ENCODE peak calls at places on chromosomes 11 and 22, in eight cellular contexts. F is Peyer's patch, X is psoas muscle, I is iPS DF 6.9, K is pancreas, H is GM23248, O is osteoblast, B is tibial artery. R is an unnamed sample.
A peak's percentile ranks its signal among the peaks of the same experiment; 100 is the strongest.

GRCh38 chr11:11396290-11397042 is 43.4 kb upstream of the CSNK2A3 start:
- DNase-seq in F (no peak), X (peak; percentile 23), I (no peak), K (no peak), H (peak; percentile 98), O (peak; percentile 93), B (no peak), R (no peak)

GRCh38 chr11:13434247-13435205 is 28.5 kb downstream of the BTBD10 start:
- DNase-seq in F (no peak), X (no peak), I (peak; percentile 18), K (no peak), H (no peak), O (no peak), B (no peak), R (no peak)

GRCh38 chr11:77728203-77728786 is 90.7 kb upstream of the CLNS1A start:
- DNase-seq in F (peak; percentile 49), X (no peak), I (no peak), K (no peak), H (no peak), O (no peak), B (no peak), R (no peak)

GRCh38 chr11:74559934-74560309 is 32.5 kb upstream of the POLD3 start:
- DNase-seq in F (no peak), X (no peak), I (no peak), K (no peak), H (peak; percentile 47), O (no peak), B (no peak), R (no peak)

GRCh38 chr22:18088825-18089568 is 11.2 kb downstream of the PEX26 start:
- DNase-seq in F (peak; percentile 75), X (peak; percentile 65), I (no peak), K (no peak), H (no peak), O (no peak), B (no peak), R (no peak)

GRCh38 chr22:39530692-39531331 is 1.7 kb downstream of the RPS19BP1 start:
- DNase-seq in F (no peak), X (no peak), I (no peak), K (no peak), H (peak; percentile 68), O (peak; percentile 81), B (no peak), R (no peak)

GRCh38 chr11:87473174-87473573 is 435.4 kb downstream of the TMEM135 start:
- DNase-seq in F (no peak), X (no peak), I (no peak), K (no peak), H (peak; percentile 93), O (peak; percentile 77), B (no peak), R (peak; percentile 31)

GRCh38 chr22:38718414-38718813 is 12.7 kb downstream of the GTPBP1 start:
- DNase-seq in F (peak; percentile 87), X (peak; percentile 69), I (no peak), K (no peak), H (peak; percentile 96), O (peak; percentile 96), B (peak; percentile 85), R (peak; percentile 70)

GRCh38 chr22:30304495-30305244 is 15.4 kb upstream of the CASTOR1 start:
- DNase-seq in F (peak; percentile 75), X (no peak), I (no peak), K (no peak), H (peak; percentile 72), O (no peak), B (peak; percentile 83), R (no peak)

GRCh38 chr11:17602105-17603001 is 55.3 kb downstream of the OTOG start:
- DNase-seq in F (peak; percentile 36), X (no peak), I (no peak), K (no peak), H (no peak), O (peak; percentile 68), B (no peak), R (no peak)

GRCh38 chr11:73085189-73085875 is 56.8 kb downstream of the FCHSD2 start:
- DNase-seq in F (no peak), X (no peak), I (no peak), K (no peak), H (peak; percentile 43), O (peak; percentile 11), B (no peak), R (no peak)

GRCh38 chr11:66007201-66007634 is 4.6 kb upstream of the CST6 start:
- DNase-seq in F (no peak), X (peak; percentile 39), I (no peak), K (no peak), H (no peak), O (peak; percentile 66), B (no peak), R (no peak)

GRCh38 chr22:48827904-48828555 is 999.6 kb downstream of the BRD1 start:
- DNase-seq in F (peak; percentile 30), X (no peak), I (no peak), K (peak; percentile 43), H (no peak), O (no peak), B (peak; percentile 55), R (no peak)

GRCh38 chr11:67301313-67301921 is 1.9 kb upstream of the SSH3 start:
- DNase-seq in F (no peak), X (no peak), I (no peak), K (peak; percentile 58), H (no peak), O (peak; percentile 46), B (peak; percentile 62), R (no peak)

GRCh38 chr22:30531651-30532608 is 14.6 kb downstream of the SEC14L6 start:
- DNase-seq in F (no peak), X (no peak), I (no peak), K (no peak), H (no peak), O (peak; percentile 25), B (no peak), R (no peak)

GRCh38 chr11:74684661-74685060 is 46.6 kb downstream of the CHRDL2 start:
- DNase-seq in F (no peak), X (no peak), I (no peak), K (peak; percentile 20), H (no peak), O (peak; percentile 39), B (no peak), R (no peak)

GRCh38 chr11:680476-680875 is 14.5 kb downstream of the DEAF1 start:
- DNase-seq in F (no peak), X (no peak), I (no peak), K (no peak), H (no peak), O (no peak), B (no peak), R (no peak)

GRCh38 chr11:679271-680207 is 15.5 kb downstream of the DEAF1 start:
- DNase-seq in F (no peak), X (no peak), I (no peak), K (no peak), H (no peak), O (peak; percentile 53), B (no peak), R (no peak)

GRCh38 chr11:678297-678696 is 16.7 kb downstream of the DEAF1 start:
- DNase-seq in F (no peak), X (no peak), I (no peak), K (no peak), H (no peak), O (peak; percentile 41), B (no peak), R (no peak)

GRCh38 chr11:686451-687243 is 8.4 kb downstream of the DEAF1 start:
- DNase-seq in F (no peak), X (no peak), I (no peak), K (no peak), H (no peak), O (peak; percentile 53), B (no peak), R (no peak)

GRCh38 chr11:680970-681369 is 14.1 kb downstream of the DEAF1 start:
- DNase-seq in F (no peak), X (no peak), I (no peak), K (no peak), H (no peak), O (peak; percentile 26), B (no peak), R (no peak)
- H3K36me3 ChIP-seq in F (peaks cover 3% of the 10 kb centered on the region), X (no peaks in the 10 kb centered on the region), I (peaks cover 18% of the 10 kb centered on the region), K (no peaks in the 10 kb centered on the region), H (peaks cover 22% of the 10 kb centered on the region), O (peaks cover 41% of the 10 kb centered on the region), B (peaks cover 91% of the 10 kb centered on the region), R (peaks cover 41% of the 10 kb centered on the region)

GRCh38 chr11:70410276-70410675 is 11.9 kb downstream of the CTTN start:
- DNase-seq in F (no peak), X (no peak), I (no peak), K (no peak), H (no peak), O (peak; percentile 46), B (no peak), R (no peak)
- H3K36me3 ChIP-seq in F (no peaks in the 10 kb centered on the region), X (peaks cover 22% of the 10 kb centered on the region), I (peaks cover 57% of the 10 kb centered on the region), K (peaks cover 6% of the 10 kb centered on the region), H (peaks cover 78% of the 10 kb centered on the region), O (peaks cover 89% of the 10 kb centered on the region), B (peaks cover 100% of the 10 kb centered on the region), R (peaks cover 33% of the 10 kb centered on the region)

GRCh38 chr22:23243006-23243573 is 62.8 kb downstream of the BCR start:
- DNase-seq in F (no peak), X (no peak), I (peak; percentile 87), K (no peak), H (no peak), O (peak; percentile 81), B (no peak), R (no peak)

GRCh38 chr22:23243859-23244689 is 63.8 kb downstream of the BCR start:
- DNase-seq in F (no peak), X (no peak), I (no peak), K (no peak), H (no peak), O (peak; percentile 60), B (no peak), R (no peak)

GRCh38 chr22:23241562-23242472 is 61.5 kb downstream of the BCR start:
- DNase-seq in F (no peak), X (no peak), I (no peak), K (no peak), H (no peak), O (peak; percentile 62), B (no peak), R (no peak)

GRCh38 chr22:23240639-23241389 is 60.5 kb downstream of the BCR start:
- DNase-seq in F (no peak), X (no peak), I (no peak), K (peak; percentile 45), H (peak; percentile 24), O (no peak), B (no peak), R (no peak)

DNA sequence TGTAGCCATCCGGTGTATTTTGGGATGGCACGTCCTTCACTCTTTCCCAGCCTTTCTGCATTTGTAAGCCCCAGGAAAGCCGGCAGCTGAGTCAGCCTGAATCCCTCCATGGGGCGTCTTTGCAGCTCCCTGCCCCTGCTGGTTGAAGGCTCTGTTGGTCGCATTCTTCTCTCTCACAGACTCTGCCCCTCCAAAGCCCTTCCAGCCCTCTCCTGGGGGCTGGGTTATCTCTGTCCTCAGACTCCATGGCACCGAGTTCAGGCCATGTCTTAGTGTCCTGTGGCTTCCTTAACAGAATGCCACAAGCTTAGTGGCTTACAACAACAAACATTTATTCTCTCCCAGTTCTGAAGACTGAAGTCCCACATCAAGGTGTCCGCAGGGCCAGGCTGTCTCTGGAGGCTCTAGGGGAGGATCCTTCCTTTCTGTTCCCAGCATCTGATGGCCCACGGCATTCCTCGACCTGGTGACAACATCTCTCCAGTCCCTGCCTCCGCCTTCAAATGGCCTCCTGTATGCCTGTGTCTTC is 62.2 kb downstream of the BCR start:
- DNase-seq in F (no peak), X (no peak), I (peak; percentile 85), K (no peak), H (no peak), O (peak; percentile 84), B (no peak), R (no peak)
- H3K36me3 ChIP-seq in F (no peaks in the 10 kb centered on the region), X (no peaks in the 10 kb centered on the region), I (no peaks in the 10 kb centered on the region), K (no peaks in the 10 kb centered on the region), H (no peaks in the 10 kb centered on the region), O (no peaks in the 10 kb centered on the region), B (no peaks in the 10 kb centered on the region), R (no peaks in the 10 kb centered on the region)

GRCh38 chr22:46102159-46102558 is 48.2 kb upstream of the PPARA start:
- DNase-seq in F (no peak), X (no peak), I (no peak), K (no peak), H (peak; percentile 15), O (no peak), B (no peak), R (no peak)
- H3K36me3 ChIP-seq in F (no peaks in the 10 kb centered on the region), X (peaks cover 4% of the 10 kb centered on the region), I (peaks cover 2% of the 10 kb centered on the region), K (no peaks in the 10 kb centered on the region), H (peaks cover 33% of the 10 kb centered on the region), O (peaks cover 99% of the 10 kb centered on the region), B (peaks cover 89% of the 10 kb centered on the region), R (peaks cover 5% of the 10 kb centered on the region)

R was measured in lung.